ENCODE peak calls at places on chromosomes 4 and X, in six cellular contexts. U, I, V, Y, G and E are unnamed samples.

GRCh38 chr4:153223935-153224334 is 19.7 kb downstream of the TRIM2 start:
- DNase-seq in U (no peak), I (no peak), V (no peak), Y (peak; percentile 40), G (no peak), E (no peak)

GRCh38 chrX:23610491-23610890 is 56.8 kb upstream of the PRDX4 start:
- DNase-seq in U (no peak), I (no peak), V (no peak), Y (peak; percentile 29), G (no peak), E (no peak)

GRCh38 chr4:84790769-84791565 is 175.5 kb downstream of the WDFY3 start:
- DNase-seq in U (no peak), I (no peak), V (no peak), Y (no peak), G (no peak), E (no peak)

GRCh38 chr4:142845293-142846070 is 619 bp downstream of the INPP4B start:
- DNase-seq in U (peak; percentile 43), I (no peak), V (peak; percentile 42), Y (peak; percentile 47), G (peak; percentile 5), E (peak; percentile 53)

GRCh38 chrX:40146471-40147398 is 49.0 kb upstream of the BCOR start:
- DNase-seq in U (peak; percentile 59), I (peak; percentile 31), V (peak; percentile 65), Y (peak; percentile 64), G (peak; percentile 65), E (peak; percentile 46)

GRCh38 chr4:126777649-126778048 is 855.1 kb upstream of the INTU start:
- DNase-seq in U (no peak), I (no peak), V (no peak), Y (no peak), G (no peak), E (no peak)

GRCh38 chrX:30906726-30907125 is 17.7 kb upstream of the TAB3 start:
- DNase-seq in U (no peak), I (no peak), V (no peak), Y (no peak), G (no peak), E (no peak)

GRCh38 chrX:2536974-2537373 is 36.2 kb upstream of the DHRSX start:
- DNase-seq in U (no peak), I (no peak), V (no peak), Y (no peak), G (no peak), E (peak; percentile 41)

GRCh38 chr4:28921886-28922285 is 1798.3 kb upstream of the PCDH7 start:
- DNase-seq in U (no peak), I (no peak), V (no peak), Y (no peak), G (no peak), E (no peak)

GRCh38 chrX:18228069-18228468 is 7.4 kb upstream of the BEND2 start:
- DNase-seq in U (no peak), I (no peak), V (no peak), Y (no peak), G (no peak), E (no peak)

GRCh38 chrX:107551546-107551945 is 76.8 kb upstream of the PRPS1 start:
- DNase-seq in U (no peak), I (no peak), V (peak; percentile 40), Y (no peak), G (no peak), E (peak; percentile 29)

GRCh38 chr4:86825511-86825910 is 23.7 kb downstream of the SLC10A6 start:
- DNase-seq in U (no peak), I (no peak), V (no peak), Y (no peak), G (no peak), E (no peak)

GRCh38 chr4:16694491-16695276 is 203.8 kb downstream of the LDB2 start:
- DNase-seq in U (no peak), I (no peak), V (no peak), Y (peak; percentile 94), G (no peak), E (no peak)

GRCh38 chrX:8323356-8323755 is 141.3 kb upstream of the VCX3B start:
- DNase-seq in U (no peak), I (no peak), V (no peak), Y (peak; percentile 16), G (peak; percentile 0), E (peak; percentile 7)

GRCh38 chr4:25696409-25696808 is 40.8 kb downstream of the SLC34A2 start:
- DNase-seq in U (no peak), I (no peak), V (no peak), Y (peak; percentile 91), G (no peak), E (no peak)

GRCh38 chr4:61231421-61231820 is 31.3 kb downstream of the ADGRL3 start:
- DNase-seq in U (no peak), I (no peak), V (no peak), Y (no peak), G (no peak), E (no peak)

GRCh38 chrX:617401-617800 is 13.2 kb upstream of the SHOX start:
- DNase-seq in U (no peak), I (no peak), V (no peak), Y (no peak), G (no peak), E (no peak)

GRCh38 chrX:34877451-34877850 is 65.1 kb upstream of the FAM47B start:
- DNase-seq in U (no peak), I (no peak), V (no peak), Y (no peak), G (no peak), E (no peak)

GRCh38 chr4:72779256-72779655 is 210.2 kb upstream of the ADAMTS3 start:
- DNase-seq in U (no peak), I (no peak), V (no peak), Y (no peak), G (no peak), E (no peak)

GRCh38 chrX:53435997-53436396 is 1.8 kb upstream of the HSD17B10 start:
- DNase-seq in U (peak; percentile 71), I (peak; percentile 42), V (peak; percentile 46), Y (peak; percentile 70), G (peak; percentile 78), E (peak; percentile 47)

GRCh38 chr4:4492161-4492847 is 49.5 kb downstream of the STX18 start:
- DNase-seq in U (no peak), I (no peak), V (no peak), Y (no peak), G (peak; percentile 11), E (no peak)

GRCh38 chr4:74623041-74623440 is 171.3 kb downstream of the BTC start:
- DNase-seq in U (no peak), I (no peak), V (no peak), Y (peak; percentile 71), G (peak; percentile 28), E (no peak)

GRCh38 chr4:107721436-107722090 is 1.5 kb upstream of the PAPSS1 start:
- DNase-seq in U (peak; percentile 71), I (no peak), V (peak; percentile 50), Y (peak; percentile 61), G (peak; percentile 70), E (no peak)

GRCh38 chr4:66574145-66574978 is 904.1 kb upstream of the EPHA5 start:
- DNase-seq in U (no peak), I (no peak), V (no peak), Y (no peak), G (no peak), E (no peak)